ENCODE peak calls at places on chromosome 1, in six cellular contexts. Q is activated B cell treated with CpG ODN at 0.5 μM for 24 hours; Z is ovary; J is CD4-positive, alpha-beta T cell; M is foreskin fibroblast; R is AG09319. S is an unnamed sample.

GRCh38 chr1:32702599-32703478 is at the start of gene SYNC:
- DNase-seq in Q (peak), Z (peak), J (no peak), M (peak), R (peak), S (no peak)

GRCh38 chr1:36982708-36983107 is 51.6 kb downstream of the GRIK3 start:
- DNase-seq in Q (no peak), Z (no peak), J (no peak), M (no peak), R (no peak), S (no peak)

GRCh38 chr1:243496173-243496553 is 240.3 kb downstream of the SDCCAG8 start:
- DNase-seq in Q (no peak), Z (no peak), J (no peak), M (no peak), R (no peak), S (no peak)

GRCh38 chr1:183270541-183271141 is 84.6 kb downstream of the LAMC2 start:
- DNase-seq in Q (no peak), Z (no peak), J (no peak), M (peak), R (peak), S (no peak)

GRCh38 chr1:10107985-10108663 is 75.4 kb downstream of the UBE4B start:
- DNase-seq in Q (no peak), Z (no peak), J (no peak), M (peak), R (peak), S (no peak)

GRCh38 chr1:115327270-115327669 is 10.8 kb downstream of the NGF start:
- DNase-seq in Q (no peak), Z (no peak), J (no peak), M (no peak), R (no peak), S (no peak)

GRCh38 chr1:161260346-161260745 is 1.8 kb downstream of the PCP4L1 start:
- DNase-seq in Q (no peak), Z (no peak), J (no peak), M (no peak), R (no peak), S (no peak)

GRCh38 chr1:1986451-1987141 is 17.0 kb downstream of the CFAP74 start:
- DNase-seq in Q (no peak), Z (no peak), J (no peak), M (no peak), R (no peak), S (no peak)

GRCh38 chr1:72379072-72379471 is 96.7 kb upstream of the NEGR1 start:
- DNase-seq in Q (no peak), Z (no peak), J (no peak), M (no peak), R (no peak), S (no peak)

GRCh38 chr1:5551274-5551966 is 440.8 kb downstream of the NPHP4 start:
- DNase-seq in Q (no peak), Z (no peak), J (no peak), M (no peak), R (no peak), S (peak)

GRCh38 chr1:29271724-29272123 is 35.4 kb downstream of the PTPRU start:
- DNase-seq in Q (no peak), Z (peak), J (no peak), M (peak), R (peak), S (no peak)

GRCh38 chr1:200894712-200895447 is at the start of gene INAVA:
- DNase-seq in Q (no peak), Z (no peak), J (no peak), M (no peak), R (no peak), S (no peak)

GRCh38 chr1:222786107-222786506 is 28.7 kb upstream of the DISP1 start:
- DNase-seq in Q (no peak), Z (no peak), J (no peak), M (no peak), R (no peak), S (no peak)

GRCh38 chr1:14535619-14536355 is 62.7 kb upstream of the KAZN start:
- DNase-seq in Q (no peak), Z (no peak), J (no peak), M (no peak), R (no peak), S (no peak)

GRCh38 chr1:184624626-184625025 is 130.0 kb downstream of the EDEM3 start:
- DNase-seq in Q (no peak), Z (no peak), J (no peak), M (no peak), R (no peak), S (no peak)

GRCh38 chr1:25520446-25521061 is 22.9 kb upstream of the LDLRAP1 start:
- DNase-seq in Q (peak), Z (peak), J (peak), M (peak), R (peak), S (peak)

GRCh38 chr1:162388083-162388594 is 6.6 kb downstream of the C1orf226 start:
- DNase-seq in Q (no peak), Z (no peak), J (no peak), M (no peak), R (no peak), S (no peak)

GRCh38 chr1:232901255-232901654 is 49.2 kb upstream of the NTPCR start:
- DNase-seq in Q (no peak), Z (no peak), J (no peak), M (no peak), R (no peak), S (no peak)

GRCh38 chr1:208182880-208183279 is 61.3 kb downstream of the PLXNA2 start:
- DNase-seq in Q (no peak), Z (no peak), J (no peak), M (no peak), R (no peak), S (no peak)

GRCh38 chr1:915295-916172 is 8.2 kb upstream of the SAMD11 start:
- DNase-seq in Q (no peak), Z (no peak), J (no peak), M (no peak), R (no peak), S (no peak)

GRCh38 chr1:246755419-246755818 is 31.2 kb downstream of the SCCPDH start:
- DNase-seq in Q (no peak), Z (no peak), J (no peak), M (no peak), R (no peak), S (no peak)

GRCh38 chr1:248855580-248855979 is 3.3 kb downstream of the ZNF692 start:
- DNase-seq in Q (no peak), Z (no peak), J (no peak), M (no peak), R (no peak), S (no peak)

GRCh38 chr1:98660941-98661543 is 479 bp upstream of the SNX7 start:
- DNase-seq in Q (no peak), Z (no peak), J (no peak), M (peak), R (no peak), S (no peak)

GRCh38 chr1:12778061-12778460 is 4.5 kb downstream of the PRAMEF12 start:
- DNase-seq in Q (no peak), Z (no peak), J (no peak), M (no peak), R (no peak), S (no peak)

GRCh38 chr1:90488451-90488850 is 228.7 kb downstream of the BARHL2 start:
- DNase-seq in Q (no peak), Z (no peak), J (no peak), M (no peak), R (no peak), S (no peak)

GRCh38 chr1:222452031-222452430 is 95.9 kb downstream of the HHIPL2 start:
- DNase-seq in Q (no peak), Z (no peak), J (no peak), M (no peak), R (no peak), S (no peak)

GRCh38 chr1:222754386-222755139 is 17.6 kb downstream of the FAM177B start:
- DNase-seq in Q (no peak), Z (no peak), J (no peak), M (peak), R (peak), S (no peak)

GRCh38 chr1:18149113-18149641 is 41.6 kb downstream of the IGSF21 start:
- DNase-seq in Q (no peak), Z (no peak), J (no peak), M (no peak), R (no peak), S (no peak)
- TF ChIP-seq CTCF in Q (no peak), Z (no peak), J (no peak), M (no peak), R (no peak), S (no peak)

DNA sequence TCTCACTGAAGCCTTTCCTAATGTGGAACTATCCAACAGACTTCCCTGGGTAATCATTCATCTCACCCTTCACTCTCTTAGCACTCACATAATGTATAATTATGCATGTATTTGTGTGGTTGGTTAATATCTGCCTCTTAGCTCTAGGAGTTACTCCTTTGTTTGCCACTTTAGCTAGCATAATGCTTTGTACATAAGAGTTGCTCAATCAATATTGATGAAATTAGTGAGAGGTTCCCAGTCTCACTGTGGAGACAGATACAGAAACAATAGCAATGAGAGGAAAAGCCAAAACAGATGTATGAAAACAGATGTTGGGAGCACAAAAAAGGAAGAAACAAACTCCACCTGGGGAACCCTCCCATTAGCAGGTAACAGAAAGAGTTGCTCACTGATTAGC is 77.0 kb upstream of the WARS2 start:
- DNase-seq in Q (no peak), Z (no peak), J (no peak), M (no peak), R (no peak), S (no peak)
- TF ChIP-seq CTCF in Q (no peak), Z (no peak), J (no peak), M (no peak), R (no peak), S (no peak)

GRCh38 chr1:87501738-87502137 is 173.1 kb downstream of the LMO4 start:
- DNase-seq in Q (no peak), Z (no peak), J (no peak), M (no peak), R (no peak), S (no peak)
- TF ChIP-seq CTCF in Q (no peak), Z (no peak), J (no peak), M (peak), R (peak), S (no peak)

DNA sequence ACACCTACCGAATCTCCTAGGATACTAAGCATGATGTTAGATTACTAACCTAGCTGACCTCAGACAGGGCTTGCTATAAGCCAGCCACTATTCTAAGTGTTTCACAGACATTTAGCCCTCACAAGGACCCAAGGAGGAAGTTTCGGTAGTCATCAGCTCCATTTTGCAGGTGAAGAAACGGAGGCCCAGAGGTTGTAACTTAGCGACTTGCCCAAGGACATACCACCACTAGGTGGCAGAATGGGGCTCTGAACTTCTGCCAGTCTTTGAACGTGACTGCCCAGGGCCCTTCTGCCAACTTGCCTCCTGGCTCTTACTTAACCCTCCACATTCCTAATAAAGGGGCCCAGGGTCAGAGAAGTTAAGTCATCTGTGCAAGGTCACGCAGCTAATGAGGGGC is 283.5 kb downstream of the C1orf94 start:
- DNase-seq in Q (no peak), Z (no peak), J (no peak), M (no peak), R (no peak), S (peak)
- TF ChIP-seq CTCF in Q (no peak), Z (no peak), J (peak), M (peak), R (peak), S (peak)

GRCh38 chr1:153678519-153679336 is at the start of gene NPR1:
- DNase-seq in Q (peak), Z (peak), J (no peak), M (peak), R (no peak), S (no peak)
- TF ChIP-seq CTCF in Q (no peak), Z (no peak), J (no peak), M (no peak), R (no peak), S (no peak)

GRCh38 chr1:150161747-150162581 is 12.2 kb downstream of the PLEKHO1 start:
- DNase-seq in Q (no peak), Z (no peak), J (no peak), M (no peak), R (no peak), S (peak)

GRCh38 chr1:150164224-150164623 is 14.5 kb downstream of the PLEKHO1 start:
- DNase-seq in Q (no peak), Z (no peak), J (no peak), M (no peak), R (no peak), S (no peak)

GRCh38 chr1:150164769-150165168 is 15.1 kb downstream of the PLEKHO1 start:
- DNase-seq in Q (no peak), Z (no peak), J (no peak), M (no peak), R (no peak), S (no peak)

GRCh38 chr1:150162582-150162861 is 12.8 kb downstream of the PLEKHO1 start:
- DNase-seq in Q (no peak), Z (no peak), J (no peak), M (no peak), R (no peak), S (no peak)

DNA sequence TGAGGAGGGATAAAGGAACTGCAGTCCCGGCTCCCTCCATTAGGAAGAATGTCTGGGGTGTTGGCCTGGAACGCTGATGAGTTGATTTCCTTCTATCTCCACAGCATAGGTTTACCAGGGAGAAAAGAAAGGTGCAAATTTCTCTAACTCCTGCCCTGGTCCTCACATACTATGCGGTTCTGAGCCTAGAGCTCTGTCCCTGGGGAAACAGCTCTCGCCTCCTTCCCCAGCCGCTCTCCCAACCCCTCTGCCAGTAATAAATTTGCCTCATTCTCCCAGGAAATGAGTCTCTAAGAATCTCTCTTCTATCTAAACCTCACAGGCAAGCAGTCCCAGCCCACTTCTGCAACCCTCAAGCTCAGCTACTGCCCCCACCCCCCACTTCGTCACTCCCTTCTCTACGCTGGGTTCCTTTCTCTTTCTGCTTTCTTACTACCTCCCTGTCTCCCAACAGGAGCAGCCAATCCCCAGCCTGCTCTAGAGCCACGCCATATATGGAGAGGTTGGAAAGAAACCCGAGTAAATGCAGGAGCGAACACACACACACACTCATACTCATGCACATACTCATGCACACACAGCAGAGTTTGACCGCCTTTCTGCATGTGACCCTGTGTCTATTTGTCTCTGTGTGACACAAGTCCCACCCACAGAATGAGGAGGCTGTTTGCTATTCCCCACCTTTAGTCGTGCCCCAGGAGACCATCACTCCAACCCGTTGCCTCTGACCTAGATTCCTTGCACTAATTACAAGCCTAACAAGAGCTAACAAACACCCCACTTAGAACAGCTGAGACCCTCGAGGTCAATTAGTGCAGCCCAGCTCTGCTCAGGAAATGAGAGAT is 13.4 kb downstream of the PLEKHO1 start:
- DNase-seq in Q (peak), Z (peak), J (no peak), M (peak), R (peak), S (peak)
- TF ChIP-seq CTCF in Q (no peak), Z (peak), J (no peak), M (peak), R (no peak), S (no peak)

DNA sequence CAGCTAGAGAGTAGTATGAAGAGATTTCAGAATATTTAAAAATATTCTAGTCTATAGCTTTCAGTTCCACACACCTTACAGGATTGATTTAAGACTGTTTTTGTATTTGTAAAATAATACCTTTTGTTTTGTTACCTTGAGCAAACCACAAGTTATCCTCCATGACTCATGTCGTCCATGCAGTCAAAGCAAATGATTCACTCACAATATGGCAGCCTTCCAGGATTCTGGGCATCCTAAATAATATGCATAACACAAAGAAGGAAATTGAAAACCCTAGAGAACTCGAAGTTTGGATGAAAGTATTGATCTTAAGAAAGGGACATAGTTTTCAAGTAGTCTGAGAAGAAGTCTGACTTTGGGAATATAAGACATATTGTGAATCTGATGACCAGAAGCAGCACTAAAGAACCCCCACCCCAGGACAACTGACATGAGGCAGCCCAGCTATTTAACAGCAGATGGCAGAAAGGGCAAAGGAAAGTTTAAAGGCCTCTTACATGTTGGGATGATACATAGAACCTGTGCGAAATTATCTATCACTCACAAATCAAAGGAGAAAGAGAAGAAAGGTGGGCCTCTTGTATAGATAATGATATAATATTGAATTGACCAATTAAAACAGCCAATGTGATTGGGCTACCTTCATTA is 857.9 kb downstream of the BRINP3 start:
- DNase-seq in Q (no peak), Z (no peak), J (no peak), M (peak), R (no peak), S (no peak)
- TF ChIP-seq CTCF in Q (no peak), Z (no peak), J (no peak), M (no peak), R (no peak), S (no peak)

GRCh38 chr1:194295690-194296089 is 1109.3 kb upstream of the B3GALT2 start:
- DNase-seq in Q (no peak), Z (no peak), J (peak), M (no peak), R (no peak), S (no peak)
- TF ChIP-seq CTCF in Q (peak), Z (no peak), J (peak), M (peak), R (no peak), S (peak)

DNA sequence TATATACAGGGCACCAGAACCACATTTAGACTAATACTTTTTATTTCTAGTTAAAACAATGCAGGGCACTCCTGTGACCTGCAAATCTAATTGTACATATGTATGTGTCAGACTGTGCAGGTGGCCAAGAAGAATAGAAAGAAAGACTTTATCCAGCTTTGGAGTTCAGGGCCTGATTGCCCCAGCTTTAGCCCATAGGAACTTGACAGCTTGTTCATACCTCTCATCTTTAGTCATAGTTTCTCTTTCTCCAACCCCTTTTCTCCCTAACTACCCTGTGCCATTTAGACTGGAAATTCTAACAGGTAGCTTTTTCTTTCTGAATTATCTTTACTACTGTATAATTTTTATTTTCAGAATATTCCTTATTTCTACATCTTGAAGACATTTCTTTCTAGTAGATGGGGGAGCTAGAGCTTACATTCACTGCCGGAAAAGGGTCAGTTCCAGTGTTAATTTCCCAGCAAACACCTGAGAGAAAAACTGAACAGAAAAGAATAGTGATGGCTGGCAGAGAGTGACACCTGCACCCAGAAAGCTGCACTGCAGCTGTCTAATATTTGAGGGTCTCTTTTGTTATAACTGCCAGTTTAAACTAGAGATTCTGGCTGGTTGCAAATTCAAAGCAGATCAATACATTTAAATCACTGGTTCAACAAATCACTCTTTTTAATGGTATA is 8.4 kb downstream of the YBX1 start:
- DNase-seq in Q (no peak), Z (no peak), J (no peak), M (no peak), R (no peak), S (no peak)
- TF ChIP-seq CTCF in Q (no peak), Z (no peak), J (peak), M (no peak), R (no peak), S (peak)

DNA sequence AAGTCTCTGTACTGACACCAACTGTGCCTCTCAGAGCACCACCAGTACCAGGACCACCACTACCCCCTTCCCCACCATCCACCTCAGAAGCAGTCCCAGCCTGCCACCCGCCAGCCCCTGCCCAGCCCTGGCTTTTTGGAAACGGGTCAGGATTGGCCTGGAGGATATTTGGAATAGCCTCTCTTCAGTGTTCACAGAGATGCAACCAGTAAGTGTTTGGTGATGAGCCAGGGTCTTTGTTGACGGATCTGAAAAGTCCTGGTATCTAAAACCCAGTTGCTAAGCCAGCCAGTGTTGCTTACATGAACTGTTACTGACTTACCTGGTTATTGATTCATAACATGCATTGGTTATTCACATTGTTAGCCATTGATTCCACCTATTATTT is 1.1 kb downstream of the C1orf56 start:
- DNase-seq in Q (no peak), Z (no peak), J (no peak), M (no peak), R (no peak), S (no peak)
- TF ChIP-seq CTCF in Q (no peak), Z (no peak), J (no peak), M (no peak), R (no peak), S (peak)

S was measured in DND-41.